ENCODE peak calls at places on chromosomes 16 and 17, in six cellular contexts. One of them, this sample, is unnamed.

GRCh38 chr16:69166221-69166833 is 20.6 kb upstream of the SNTB2 start:
- DNase-seq in effector memory CD4-positive, alpha-beta T cell: no peak
- DNase-seq in choroid plexus epithelial cell: peak; percentile 28
- DNase-seq in CD4-positive, alpha-beta memory T cell: peak; percentile 70
- DNase-seq in stomach: no peak
- DNase-seq in gastrocnemius medialis: no peak
- DNase-seq in this sample: no peak

GRCh38 chr17:39186481-39187002 is 10.9 kb downstream of the CACNB1 start:
- DNase-seq in effector memory CD4-positive, alpha-beta T cell: no peak
- DNase-seq in choroid plexus epithelial cell: no peak
- DNase-seq in CD4-positive, alpha-beta memory T cell: no peak
- DNase-seq in stomach: no peak
- DNase-seq in gastrocnemius medialis: no peak
- DNase-seq in this sample: no peak

GRCh38 chr17:79994602-79995001 is 41.1 kb downstream of the TBC1D16 start:
- DNase-seq in effector memory CD4-positive, alpha-beta T cell: no peak
- DNase-seq in choroid plexus epithelial cell: no peak
- DNase-seq in CD4-positive, alpha-beta memory T cell: no peak
- DNase-seq in stomach: no peak
- DNase-seq in gastrocnemius medialis: no peak
- DNase-seq in this sample: no peak

GRCh38 chr17:5049314-5049819 is 14.1 kb upstream of the SLC52A1 start:
- DNase-seq in effector memory CD4-positive, alpha-beta T cell: peak; percentile 69
- DNase-seq in choroid plexus epithelial cell: no peak
- DNase-seq in CD4-positive, alpha-beta memory T cell: peak; percentile 89
- DNase-seq in stomach: peak; percentile 32
- DNase-seq in gastrocnemius medialis: no peak
- DNase-seq in this sample: no peak

GRCh38 chr17:38874505-38875419 is 4.9 kb downstream of the LASP1 start:
- DNase-seq in effector memory CD4-positive, alpha-beta T cell: no peak
- DNase-seq in choroid plexus epithelial cell: peak; percentile 44
- DNase-seq in CD4-positive, alpha-beta memory T cell: no peak
- DNase-seq in stomach: no peak
- DNase-seq in gastrocnemius medialis: no peak
- DNase-seq in this sample: no peak

GRCh38 chr16:86963600-86964575 is 353.3 kb downstream of the C16orf95 start:
- DNase-seq in effector memory CD4-positive, alpha-beta T cell: no peak
- DNase-seq in choroid plexus epithelial cell: no peak
- DNase-seq in CD4-positive, alpha-beta memory T cell: no peak
- DNase-seq in stomach: no peak
- DNase-seq in gastrocnemius medialis: no peak
- DNase-seq in this sample: no peak

GRCh38 chr17:29866746-29867404 is 63.2 kb downstream of the SSH2 start:
- DNase-seq in effector memory CD4-positive, alpha-beta T cell: no peak
- DNase-seq in choroid plexus epithelial cell: no peak
- DNase-seq in CD4-positive, alpha-beta memory T cell: no peak
- DNase-seq in stomach: no peak
- DNase-seq in gastrocnemius medialis: no peak
- DNase-seq in this sample: no peak

GRCh38 chr17:49629447-49629846 is 48.5 kb downstream of the SPOP start:
- DNase-seq in effector memory CD4-positive, alpha-beta T cell: no peak
- DNase-seq in choroid plexus epithelial cell: peak; percentile 37
- DNase-seq in CD4-positive, alpha-beta memory T cell: no peak
- DNase-seq in stomach: no peak
- DNase-seq in gastrocnemius medialis: no peak
- DNase-seq in this sample: no peak

GRCh38 chr16:86740817-86741799 is 162.8 kb downstream of the FOXL1 start:
- DNase-seq in effector memory CD4-positive, alpha-beta T cell: no peak
- DNase-seq in choroid plexus epithelial cell: peak; percentile 82
- DNase-seq in CD4-positive, alpha-beta memory T cell: no peak
- DNase-seq in stomach: no peak
- DNase-seq in gastrocnemius medialis: peak; percentile 31
- DNase-seq in this sample: peak; percentile 64

GRCh38 chr16:83887088-83887487 is 11.8 kb upstream of the MLYCD start:
- DNase-seq in effector memory CD4-positive, alpha-beta T cell: no peak
- DNase-seq in choroid plexus epithelial cell: peak; percentile 23
- DNase-seq in CD4-positive, alpha-beta memory T cell: no peak
- DNase-seq in stomach: peak; percentile 46
- DNase-seq in gastrocnemius medialis: no peak
- DNase-seq in this sample: no peak

GRCh38 chr17:44987194-44987882 is 19.2 kb upstream of the C1QL1 start:
- DNase-seq in effector memory CD4-positive, alpha-beta T cell: no peak
- DNase-seq in choroid plexus epithelial cell: no peak
- DNase-seq in CD4-positive, alpha-beta memory T cell: no peak
- DNase-seq in stomach: no peak
- DNase-seq in gastrocnemius medialis: no peak
- DNase-seq in this sample: no peak

GRCh38 chr16:25614836-25615235 is 76.9 kb upstream of the HS3ST4 start:
- DNase-seq in effector memory CD4-positive, alpha-beta T cell: no peak
- DNase-seq in choroid plexus epithelial cell: no peak
- DNase-seq in CD4-positive, alpha-beta memory T cell: no peak
- DNase-seq in stomach: no peak
- DNase-seq in gastrocnemius medialis: no peak
- DNase-seq in this sample: no peak

GRCh38 chr16:739560-740458 is 988 bp downstream of the CIAO3 start:
- DNase-seq in effector memory CD4-positive, alpha-beta T cell: no peak
- DNase-seq in choroid plexus epithelial cell: no peak
- DNase-seq in CD4-positive, alpha-beta memory T cell: no peak
- DNase-seq in stomach: no peak
- DNase-seq in gastrocnemius medialis: no peak
- DNase-seq in this sample: no peak

GRCh38 chr17:48056246-48056745 is 8.1 kb downstream of the NFE2L1 start:
- DNase-seq in effector memory CD4-positive, alpha-beta T cell: no peak
- DNase-seq in choroid plexus epithelial cell: no peak
- DNase-seq in CD4-positive, alpha-beta memory T cell: no peak
- DNase-seq in stomach: no peak
- DNase-seq in gastrocnemius medialis: no peak
- DNase-seq in this sample: no peak

GRCh38 chr17:79907855-79908254 is 68.6 kb upstream of the CBX4 start:
- DNase-seq in effector memory CD4-positive, alpha-beta T cell: no peak
- DNase-seq in choroid plexus epithelial cell: peak; percentile 40
- DNase-seq in CD4-positive, alpha-beta memory T cell: no peak
- DNase-seq in stomach: no peak
- DNase-seq in gastrocnemius medialis: no peak
- DNase-seq in this sample: no peak

GRCh38 chr16:2082171-2082982 is 34.6 kb downstream of the TSC2 start:
- DNase-seq in effector memory CD4-positive, alpha-beta T cell: no peak
- DNase-seq in choroid plexus epithelial cell: peak; percentile 36
- DNase-seq in CD4-positive, alpha-beta memory T cell: no peak
- DNase-seq in stomach: peak; percentile 90
- DNase-seq in gastrocnemius medialis: no peak
- DNase-seq in this sample: no peak

GRCh38 chr17:16877102-16877501 is 94.8 kb downstream of the TNFRSF13B start:
- DNase-seq in effector memory CD4-positive, alpha-beta T cell: no peak
- DNase-seq in choroid plexus epithelial cell: no peak
- DNase-seq in CD4-positive, alpha-beta memory T cell: no peak
- DNase-seq in stomach: no peak
- DNase-seq in gastrocnemius medialis: no peak
- DNase-seq in this sample: no peak

GRCh38 chr17:9054146-9054545 is 32.8 kb downstream of the NTN1 start:
- DNase-seq in effector memory CD4-positive, alpha-beta T cell: no peak
- DNase-seq in choroid plexus epithelial cell: no peak
- DNase-seq in CD4-positive, alpha-beta memory T cell: no peak
- DNase-seq in stomach: no peak
- DNase-seq in gastrocnemius medialis: no peak
- DNase-seq in this sample: no peak

GRCh38 chr17:7448461-7448860 is 3.6 kb downstream of the CHRNB1 start:
- DNase-seq in effector memory CD4-positive, alpha-beta T cell: no peak
- DNase-seq in choroid plexus epithelial cell: no peak
- DNase-seq in CD4-positive, alpha-beta memory T cell: no peak
- DNase-seq in stomach: no peak
- DNase-seq in gastrocnemius medialis: no peak
- DNase-seq in this sample: no peak

GRCh38 chr17:11176549-11176948 is 64.5 kb upstream of the SHISA6 start:
- DNase-seq in effector memory CD4-positive, alpha-beta T cell: no peak
- DNase-seq in choroid plexus epithelial cell: no peak
- DNase-seq in CD4-positive, alpha-beta memory T cell: no peak
- DNase-seq in stomach: no peak
- DNase-seq in gastrocnemius medialis: no peak
- DNase-seq in this sample: no peak

GRCh38 chr17:7260601-7261376 is 1.5 kb downstream of the CLDN7 start:
- DNase-seq in effector memory CD4-positive, alpha-beta T cell: no peak
- DNase-seq in choroid plexus epithelial cell: no peak
- DNase-seq in CD4-positive, alpha-beta memory T cell: no peak
- DNase-seq in stomach: peak; percentile 47
- DNase-seq in gastrocnemius medialis: no peak
- DNase-seq in this sample: no peak

GRCh38 chr16:51359141-51359960 is 208.3 kb upstream of the SALL1 start:
- DNase-seq in effector memory CD4-positive, alpha-beta T cell: no peak
- DNase-seq in choroid plexus epithelial cell: no peak
- DNase-seq in CD4-positive, alpha-beta memory T cell: no peak
- DNase-seq in stomach: no peak
- DNase-seq in gastrocnemius medialis: peak; percentile 3
- DNase-seq in this sample: peak; percentile 28

GRCh38 chr17:39243155-39243554 is 17.4 kb upstream of the STAC2 start:
- DNase-seq in effector memory CD4-positive, alpha-beta T cell: no peak
- DNase-seq in choroid plexus epithelial cell: no peak
- DNase-seq in CD4-positive, alpha-beta memory T cell: no peak
- DNase-seq in stomach: no peak
- DNase-seq in gastrocnemius medialis: no peak
- DNase-seq in this sample: no peak

GRCh38 chr17:19372004-19372365 is 6.3 kb upstream of the MAPK7 start:
- DNase-seq in effector memory CD4-positive, alpha-beta T cell: no peak
- DNase-seq in choroid plexus epithelial cell: no peak
- DNase-seq in CD4-positive, alpha-beta memory T cell: no peak
- DNase-seq in stomach: no peak
- DNase-seq in gastrocnemius medialis: no peak
- DNase-seq in this sample: no peak

GRCh38 chr17:39765766-39766165 is 28.0 kb downstream of the GRB7 start:
- DNase-seq in effector memory CD4-positive, alpha-beta T cell: no peak
- DNase-seq in choroid plexus epithelial cell: no peak
- DNase-seq in CD4-positive, alpha-beta memory T cell: no peak
- DNase-seq in stomach: no peak
- DNase-seq in gastrocnemius medialis: no peak
- DNase-seq in this sample: no peak

GRCh38 chr17:37429039-37429438 is 22.4 kb downstream of the TADA2A start:
- DNase-seq in effector memory CD4-positive, alpha-beta T cell: no peak
- DNase-seq in choroid plexus epithelial cell: no peak
- DNase-seq in CD4-positive, alpha-beta memory T cell: no peak
- DNase-seq in stomach: no peak
- DNase-seq in gastrocnemius medialis: no peak
- DNase-seq in this sample: no peak

GRCh38 chr17:8928347-8928746 is 37.2 kb downstream of the PIK3R5 start:
- DNase-seq in effector memory CD4-positive, alpha-beta T cell: no peak
- DNase-seq in choroid plexus epithelial cell: no peak
- DNase-seq in CD4-positive, alpha-beta memory T cell: no peak
- DNase-seq in stomach: no peak
- DNase-seq in gastrocnemius medialis: no peak
- DNase-seq in this sample: no peak

GRCh38 chr17:6708357-6708961 is 4.7 kb downstream of the SLC13A5 start:
- DNase-seq in effector memory CD4-positive, alpha-beta T cell: no peak
- DNase-seq in choroid plexus epithelial cell: no peak
- DNase-seq in CD4-positive, alpha-beta memory T cell: no peak
- DNase-seq in stomach: peak; percentile 22
- DNase-seq in gastrocnemius medialis: no peak
- DNase-seq in this sample: no peak

DNA sequence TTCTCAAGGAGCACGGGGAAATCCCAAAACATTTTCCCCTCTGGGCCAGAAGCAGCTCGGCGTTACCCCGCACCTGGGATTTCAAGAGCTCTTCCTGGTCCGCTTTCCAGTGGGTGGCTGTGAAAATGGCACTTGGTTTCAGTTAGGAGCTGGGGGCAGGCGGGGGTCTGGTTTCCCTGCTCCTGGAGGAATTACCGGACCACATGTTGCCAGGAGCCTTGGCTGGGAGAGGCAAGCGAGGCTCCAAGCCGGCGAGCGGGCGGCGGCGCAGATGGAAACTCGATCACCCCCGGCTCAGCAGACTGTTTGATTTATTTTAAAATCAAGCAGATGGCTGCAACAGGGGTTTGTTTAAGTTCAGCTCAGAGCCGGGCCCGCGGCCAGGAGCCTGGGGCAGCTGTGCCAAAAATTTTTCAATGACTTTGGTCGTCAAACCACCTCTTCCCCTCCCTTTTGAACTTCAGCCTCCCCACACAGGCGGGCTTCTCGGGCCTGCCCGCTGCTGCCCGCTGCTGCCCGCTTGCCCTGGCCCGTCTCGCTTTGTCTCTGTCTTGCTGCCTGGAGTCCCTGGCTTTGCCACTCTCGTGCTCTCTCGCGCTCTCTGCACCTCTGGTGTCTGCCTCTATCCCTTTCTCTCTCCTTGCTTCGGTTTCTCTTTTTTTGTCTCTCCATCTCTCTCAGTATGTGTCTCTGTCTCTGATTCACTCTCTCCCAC is 108.0 kb upstream of the CIBAR2 start:
- DNase-seq in effector memory CD4-positive, alpha-beta T cell: no peak
- DNase-seq in choroid plexus epithelial cell: peak; percentile 77
- DNase-seq in CD4-positive, alpha-beta memory T cell: no peak
- DNase-seq in stomach: peak; percentile 84
- DNase-seq in gastrocnemius medialis: peak; percentile 70
- DNase-seq in this sample: peak; percentile 64
- H3K4me3 ChIP-seq in effector memory CD4-positive, alpha-beta T cell: no peak overlapping the region
- H3K4me3 ChIP-seq in choroid plexus epithelial cell: peak overlapping the region; percentile 35
- H3K4me3 ChIP-seq in CD4-positive, alpha-beta memory T cell: no peak overlapping the region
- H3K4me3 ChIP-seq in stomach: peak overlapping the region; percentile 25
- H3K4me3 ChIP-seq in gastrocnemius medialis: peak overlapping the region; percentile 30
- H3K4me3 ChIP-seq in this sample: peak overlapping the region; percentile 29

DNA sequence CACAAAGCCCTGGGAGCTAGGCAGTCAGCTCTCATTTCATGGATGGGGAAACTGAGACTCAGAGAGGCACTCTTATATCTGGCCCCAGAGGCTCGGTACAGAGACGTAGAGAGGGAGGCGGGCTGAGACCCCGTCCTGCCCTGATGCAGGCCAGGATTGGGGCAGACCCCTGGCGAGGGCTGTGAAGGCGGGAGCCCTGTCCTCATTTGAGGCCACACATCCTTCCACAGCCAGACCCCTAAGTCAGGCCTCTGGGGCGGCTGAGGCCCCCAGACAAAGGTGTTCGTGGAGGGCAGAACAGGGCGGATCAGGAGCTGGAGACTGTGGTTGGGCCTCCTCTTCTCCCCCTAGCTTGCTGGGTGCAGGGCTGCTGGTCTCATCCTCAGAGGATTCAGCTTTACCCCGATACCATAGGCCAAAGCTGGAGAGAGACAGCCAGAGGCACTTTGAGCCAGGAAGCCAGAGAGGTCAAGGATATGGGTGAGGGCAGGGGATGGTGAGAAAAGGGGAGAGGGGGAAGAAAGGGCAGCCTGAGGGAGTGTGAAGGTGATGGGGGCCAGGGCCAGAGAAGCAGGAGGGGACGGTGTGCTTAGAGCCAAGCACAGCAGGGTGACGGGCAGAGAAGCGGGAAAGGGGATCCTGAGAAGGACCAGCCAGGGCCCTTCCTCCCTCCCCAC is 805 bp upstream of the SCARF1 start:
- DNase-seq in effector memory CD4-positive, alpha-beta T cell: no peak
- DNase-seq in choroid plexus epithelial cell: no peak
- DNase-seq in CD4-positive, alpha-beta memory T cell: no peak
- DNase-seq in stomach: no peak
- DNase-seq in gastrocnemius medialis: no peak
- DNase-seq in this sample: no peak
- H3K4me3 ChIP-seq in effector memory CD4-positive, alpha-beta T cell: no peak overlapping the region
- H3K4me3 ChIP-seq in choroid plexus epithelial cell: no peak overlapping the region
- H3K4me3 ChIP-seq in CD4-positive, alpha-beta memory T cell: no peak overlapping the region
- H3K4me3 ChIP-seq in stomach: no peak overlapping the region
- H3K4me3 ChIP-seq in gastrocnemius medialis: no peak overlapping the region
- H3K4me3 ChIP-seq in this sample: no peak overlapping the region

GRCh38 chr17:72942594-72942993 is 149.9 kb downstream of the SLC39A11 start:
- DNase-seq in effector memory CD4-positive, alpha-beta T cell: no peak
- DNase-seq in choroid plexus epithelial cell: no peak
- DNase-seq in CD4-positive, alpha-beta memory T cell: no peak
- DNase-seq in stomach: no peak
- DNase-seq in gastrocnemius medialis: no peak
- DNase-seq in this sample: no peak
- H3K4me3 ChIP-seq in effector memory CD4-positive, alpha-beta T cell: no peak overlapping the region
- H3K4me3 ChIP-seq in choroid plexus epithelial cell: no peak overlapping the region
- H3K4me3 ChIP-seq in CD4-positive, alpha-beta memory T cell: no peak overlapping the region
- H3K4me3 ChIP-seq in stomach: no peak overlapping the region
- H3K4me3 ChIP-seq in gastrocnemius medialis: no peak overlapping the region
- H3K4me3 ChIP-seq in this sample: no peak overlapping the region

GRCh38 chr16:27991876-27992275 is 71.6 kb downstream of the GSG1L start:
- DNase-seq in effector memory CD4-positive, alpha-beta T cell: no peak
- DNase-seq in choroid plexus epithelial cell: no peak
- DNase-seq in CD4-positive, alpha-beta memory T cell: no peak
- DNase-seq in stomach: no peak
- DNase-seq in gastrocnemius medialis: no peak
- DNase-seq in this sample: no peak
- H3K4me3 ChIP-seq in effector memory CD4-positive, alpha-beta T cell: no peak overlapping the region
- H3K4me3 ChIP-seq in choroid plexus epithelial cell: no peak overlapping the region
- H3K4me3 ChIP-seq in CD4-positive, alpha-beta memory T cell: no peak overlapping the region
- H3K4me3 ChIP-seq in stomach: no peak overlapping the region
- H3K4me3 ChIP-seq in gastrocnemius medialis: no peak overlapping the region
- H3K4me3 ChIP-seq in this sample: no peak overlapping the region